ENCODE peak calls at places on chromosomes 1 and 21, in eight cellular contexts. Y, L, F, D, A, V, X and C are unnamed samples.
A peak's percentile ranks its signal among the peaks of the same experiment; 100 is the strongest.

GRCh38 chr1:218582646-218583045 is 237.5 kb downstream of the TGFB2 start:
- DNase-seq in L (no peak), F (no peak), X (no peak), Y (no peak), D (no peak), V (no peak), A (no peak), C (no peak)

GRCh38 chr1:166304131-166304530 is 137.3 kb upstream of the FAM78B start:
- DNase-seq in X (no peak), A (no peak), Y (no peak), F (no peak), D (no peak), L (no peak), V (peak; percentile 82), C (no peak)

GRCh38 chr1:55246331-55246730 is 31.2 kb upstream of the USP24 start:
- DNase-seq in V (peak; percentile 58), Y (no peak), L (no peak), D (no peak), F (no peak), X (no peak), A (no peak), C (no peak)

GRCh38 chr1:23743287-23744052 is at the start of gene ELOA:
- DNase-seq in A (peak; percentile 43), X (peak; percentile 27), L (peak; percentile 88), D (no peak), V (peak; percentile 88), Y (peak; percentile 58), F (peak; percentile 48), C (peak; percentile 73)

GRCh38 chr21:44399955-44400790 is 46.8 kb downstream of the TRPM2 start:
- DNase-seq in A (no peak), X (no peak), F (no peak), L (no peak), Y (no peak), D (no peak), V (no peak), C (no peak)

GRCh38 chr1:225250432-225250831 is 177.4 kb downstream of the LBR start:
- DNase-seq in X (no peak), A (no peak), L (peak; percentile 47), F (no peak), Y (no peak), V (no peak), D (no peak), C (no peak)

GRCh38 chr1:180229483-180230415 is at the start of gene LHX4:
- DNase-seq in A (peak; percentile 20), Y (no peak), V (peak; percentile 90), L (peak; percentile 66), X (no peak), F (no peak), D (no peak), C (no peak)

GRCh38 chr1:8078176-8078671 is 52.1 kb upstream of the ERRFI1 start:
- DNase-seq in F (peak; percentile 59), L (no peak), X (peak; percentile 94), V (peak; percentile 50), Y (no peak), A (peak; percentile 94), D (no peak), C (no peak)

GRCh38 chr1:89994805-89995594 is at the start of gene ZNF326:
- DNase-seq in Y (peak; percentile 96), A (peak; percentile 95), D (peak; percentile 91), F (peak; percentile 93), L (peak; percentile 97), V (peak; percentile 99), X (peak; percentile 95), C (peak; percentile 97)

GRCh38 chr1:165773324-165773965 is 4.8 kb upstream of the TMCO1 start:
- DNase-seq in F (peak; percentile 69), A (peak; percentile 89), V (no peak), Y (no peak), X (peak; percentile 95), D (peak; percentile 34), L (no peak), C (no peak)

GRCh38 chr1:177190308-177190970 is 19.7 kb downstream of the BRINP2 start:
- DNase-seq in F (no peak), A (peak; percentile 53), Y (no peak), D (no peak), X (no peak), L (no peak), V (no peak), C (no peak)

GRCh38 chr1:46183119-46183842 is 7.0 kb upstream of the P3R3URF start:
- DNase-seq in D (peak; percentile 90), F (peak; percentile 91), X (peak; percentile 99), Y (no peak), L (no peak), V (peak; percentile 61), A (peak; percentile 96), C (no peak)

GRCh38 chr1:236069796-236070195 is 4.9 kb upstream of the NID1 start:
- DNase-seq in V (no peak), Y (no peak), F (no peak), L (no peak), D (no peak), X (no peak), A (no peak), C (no peak)

GRCh38 chr1:46689326-46689725 is 17.7 kb downstream of the TEX38 start:
- DNase-seq in Y (no peak), A (no peak), D (no peak), X (no peak), F (no peak), L (no peak), V (peak; percentile 80), C (no peak)

GRCh38 chr1:240092301-240093119 is 827 bp downstream of the FMN2 start:
- DNase-seq in V (peak; percentile 80), L (no peak), Y (peak; percentile 27), D (no peak), X (no peak), F (peak; percentile 68), A (peak; percentile 59), C (no peak)

GRCh38 chr1:202968895-202969295 is 1.8 kb upstream of the CYB5R1 start:
- DNase-seq in F (peak; percentile 69), X (peak; percentile 65), L (peak; percentile 77), D (peak; percentile 29), Y (no peak), V (peak; percentile 78), A (peak; percentile 70), C (no peak)

GRCh38 chr1:161726631-161727342 is 5.4 kb downstream of the FCRLB start:
- DNase-seq in A (peak; percentile 80), F (peak; percentile 85), V (peak; percentile 95), D (no peak), L (peak; percentile 95), X (no peak), Y (peak; percentile 71), C (peak; percentile 76)

GRCh38 chr1:161723459-161724149 is 2.3 kb downstream of the FCRLB start:
- DNase-seq in Y (no peak), V (no peak), F (no peak), X (peak; percentile 62), L (no peak), A (no peak), D (no peak), C (no peak)

GRCh38 chr1:161727343-161727924 is 6.1 kb downstream of the FCRLB start:
- DNase-seq in L (peak; percentile 70), D (peak; percentile 74), F (peak; percentile 77), A (peak; percentile 84), Y (no peak), X (no peak), V (no peak), C (peak; percentile 40)

GRCh38 chr1:161728376-161729226 is 7.3 kb downstream of the FCRLB start:
- DNase-seq in Y (no peak), F (no peak), V (no peak), D (no peak), A (no peak), X (no peak), L (peak; percentile 55), C (no peak)

DNA sequence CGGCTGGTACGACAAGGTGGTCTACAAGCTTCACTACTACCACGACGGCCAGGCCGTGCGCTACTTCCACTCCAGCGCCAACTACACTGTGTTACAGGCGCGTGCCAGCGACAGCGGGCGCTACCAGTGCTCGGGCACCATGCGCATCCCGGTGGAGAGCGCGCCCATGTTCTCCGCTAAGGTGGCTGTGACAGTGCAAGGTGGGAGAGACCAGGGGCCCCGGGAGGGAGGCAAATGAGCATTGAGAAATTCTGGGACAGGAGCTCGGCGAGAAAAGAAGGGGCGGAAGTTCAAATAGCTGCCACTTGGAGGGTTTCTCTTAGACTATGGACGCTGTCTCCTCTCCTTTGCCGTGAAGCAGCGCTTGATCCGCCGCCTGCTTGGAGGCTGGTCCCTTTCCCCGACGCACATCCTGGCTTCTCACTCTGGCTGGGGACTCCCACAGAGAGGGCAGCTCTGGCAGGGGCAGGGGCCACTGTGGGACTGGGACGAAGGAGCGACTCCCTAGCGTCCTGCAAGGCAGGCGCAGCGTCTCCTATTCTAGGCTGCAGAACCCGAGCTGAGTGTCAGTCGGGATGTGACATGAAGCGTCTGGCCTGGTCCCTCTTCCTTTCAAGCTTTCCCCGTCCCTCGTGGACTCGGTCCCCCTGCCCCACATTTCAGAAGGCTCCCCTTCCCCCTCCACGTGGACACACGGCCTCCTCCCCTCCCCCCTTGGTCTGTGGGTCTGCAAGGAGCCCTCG is 4.7 kb downstream of the FCRLB start:
- DNase-seq in F (peak; percentile 58), D (no peak), A (peak; percentile 42), V (peak; percentile 86), L (peak; percentile 73), Y (peak; percentile 29), X (no peak), C (peak; percentile 47)
- TF ChIP-seq CTCF in F (peak; percentile 63), D (peak; percentile 51), A (peak; percentile 38), V (peak; percentile 70), L (peak; percentile 6), Y (no peak), X (peak; percentile 40), C (no peak)

GRCh38 chr1:151292207-151293030 is 10.3 kb downstream of the ZNF687 start:
- DNase-seq in F (no peak), L (no peak), D (no peak), A (no peak), V (peak; percentile 68), X (no peak), Y (no peak), C (peak; percentile 63)
- TF ChIP-seq CTCF in F (peak; percentile 6), L (no peak), D (peak; percentile 6), A (no peak), V (peak; percentile 50), X (no peak), Y (no peak), C (no peak)

GRCh38 chr1:214823311-214824117 is 220.5 kb downstream of the CENPF start:
- DNase-seq in D (no peak), F (no peak), L (peak; percentile 14), A (no peak), Y (no peak), X (no peak), V (peak; percentile 74), C (no peak)
- TF ChIP-seq CTCF in D (no peak), F (no peak), L (peak; percentile 17), A (no peak), Y (no peak), X (no peak), V (peak; percentile 52), C (no peak)

DNA sequence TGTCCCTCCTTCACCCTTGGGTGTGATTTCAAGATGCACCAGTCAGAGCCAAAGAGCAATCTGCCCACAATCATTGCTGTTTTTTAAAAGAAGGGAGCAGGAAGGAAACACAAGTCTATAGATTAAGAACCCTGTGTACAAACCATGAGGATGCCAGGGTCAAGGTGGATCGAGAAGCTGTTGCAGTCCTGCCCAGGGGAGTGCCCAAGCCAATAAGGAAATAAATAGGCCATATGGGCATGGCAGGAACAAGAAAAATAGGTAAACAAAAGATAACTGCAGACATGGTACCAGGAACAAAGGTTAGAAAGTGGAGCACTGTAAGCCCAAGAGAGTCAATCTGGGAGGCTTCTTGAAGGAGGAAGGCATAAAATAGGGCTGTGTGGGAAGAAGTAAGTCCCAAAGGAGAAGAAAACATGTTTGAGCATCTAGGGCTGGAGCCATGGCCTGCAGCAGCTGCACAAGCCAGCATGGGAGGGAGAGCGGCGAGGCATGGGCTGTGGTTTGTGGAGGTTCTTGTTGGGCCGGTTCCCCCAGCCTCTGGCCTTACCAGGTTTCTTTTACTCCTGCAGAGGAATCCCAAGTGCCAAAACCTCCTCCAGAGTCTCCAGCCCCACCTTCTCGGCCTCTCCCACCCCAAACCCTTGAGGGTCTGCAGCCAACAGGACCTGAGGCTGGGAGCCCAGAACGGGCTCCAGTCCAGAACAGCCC is 13.6 kb downstream of the INAVA start:
- DNase-seq in Y (no peak), A (no peak), X (no peak), F (no peak), D (no peak), V (no peak), L (no peak), C (no peak)
- TF ChIP-seq CTCF in Y (no peak), A (no peak), X (no peak), F (no peak), D (no peak), V (no peak), L (no peak), C (no peak)